ENCODE peak calls at places on chromosome 10, in nine cellular contexts. E is substantia nigra; M is activated naive CD8-positive, alpha-beta T cell treated with anti-CD3 and anti-CD28 coated beads, Interleukin-2, amount 50 U/mL, for 24 hours; C is astrocyte of the hippocampus; J is CD8-positive, alpha-beta T cell; F is stromal cell of bone marrow; N is WTC11; R is NCI-H2081 treated with DMSO at 0.1 percent for 48 hours; T is activated T-cell treated with anti-CD3 and anti-CD28 coated beads for 4 hours. H is an unnamed sample.

GRCh38 chr10:88243847-88244730 is 339.0 kb downstream of the RNLS start:
- DNase-seq in E (no peak), M (no peak), C (peak; percentile 39), J (no peak), F (no peak), N (no peak), R (no peak), T (no peak), H (no peak)

GRCh38 chr10:96610817-96611216 is 24.0 kb upstream of the TM9SF3 start:
- DNase-seq in E (no peak), M (no peak), C (no peak), J (no peak), F (no peak), N (no peak), R (no peak), T (no peak), H (no peak)

GRCh38 chr10:28530751-28531150 is 2.2 kb upstream of the WAC start:
- DNase-seq in E (no peak), M (no peak), C (peak; percentile 14), J (no peak), F (no peak), N (no peak), R (no peak), T (no peak), H (no peak)

GRCh38 chr10:69406816-69407580 is 9.7 kb downstream of the TACR2 start:
- DNase-seq in E (no peak), M (no peak), C (no peak), J (no peak), F (no peak), N (no peak), R (no peak), T (no peak), H (no peak)

GRCh38 chr10:3803884-3804741 is 19.1 kb upstream of the KLF6 start:
- DNase-seq in E (no peak), M (peak; percentile 68), C (no peak), J (no peak), F (no peak), N (no peak), R (no peak), T (no peak), H (no peak)

GRCh38 chr10:84523509-84523908 is 195.1 kb downstream of the CCSER2 start:
- DNase-seq in E (no peak), M (no peak), C (peak; percentile 57), J (no peak), F (no peak), N (no peak), R (no peak), T (no peak), H (no peak)

GRCh38 chr10:12042409-12042796 is 206 bp downstream of the UPF2 start:
- DNase-seq in E (no peak), M (peak; percentile 58), C (peak; percentile 58), J (peak; percentile 17), F (no peak), N (no peak), R (no peak), T (peak; percentile 44), H (no peak)

GRCh38 chr10:121510201-121510771 is 88.0 kb downstream of the FGFR2 start:
- DNase-seq in E (no peak), M (no peak), C (peak; percentile 80), J (no peak), F (no peak), N (no peak), R (no peak), T (no peak), H (no peak)

H was measured in ecto neural progenitor cell.